ENCODE peak calls at places on chromosomes 13 and 19, in six cellular contexts. I is HL-60; G is stimulated activated CD4-positive, alpha-beta T cell treated with anti-CD3 and anti-CD28 coated beads, Interleukin-2, amount 100 ng/mL, for 48 hours; W is transverse colon; K is HTR-8/SVneo; L is Caco-2. Q is an unnamed sample.

GRCh38 chr13:113001251-113002140 is 32.5 kb downstream of the MCF2L start:
- DNase-seq in I (no peak), G (no peak), W (peak), K (peak), L (peak), Q (peak)

GRCh38 chr19:38019427-38019724 is 112.4 kb downstream of the SIPA1L3 start:
- DNase-seq in I (no peak), G (no peak), W (no peak), K (no peak), L (no peak), Q (no peak)

GRCh38 chr19:48961051-48961649 is 4.0 kb upstream of the FTL start:
- DNase-seq in I (no peak), G (no peak), W (peak), K (no peak), L (peak), Q (no peak)

GRCh38 chr19:364496-365287 is 20.1 kb upstream of the MIER2 start:
- DNase-seq in I (no peak), G (no peak), W (no peak), K (no peak), L (no peak), Q (no peak)

GRCh38 chr13:40342461-40342860 is 324.0 kb downstream of the FOXO1 start:
- DNase-seq in I (no peak), G (no peak), W (no peak), K (no peak), L (no peak), Q (no peak)

GRCh38 chr19:34367424-34367957 is 2.5 kb downstream of the GPI start:
- DNase-seq in I (no peak), G (no peak), W (no peak), K (no peak), L (no peak), Q (no peak)

GRCh38 chr19:13441810-13442512 is 64.3 kb downstream of the CACNA1A start:
- DNase-seq in I (peak), G (peak), W (peak), K (peak), L (peak), Q (peak)

GRCh38 chr13:59360108-59360507 is 803.6 kb downstream of the DIAPH3 start:
- DNase-seq in I (peak), G (no peak), W (no peak), K (no peak), L (no peak), Q (no peak)

Q was measured in HuH-7.